ENCODE peak calls at places on chromosomes 13 and 19, in five cellular contexts. One of them, this sample, is unnamed.

GRCh38 chr19:15448778-15449619 is 757 bp downstream of the WIZ start:
- ATAC-seq in natural killer cell: no peak
- ATAC-seq in body of pancreas: no peak
- ATAC-seq in stimulated activated memory B cell treated with anti-CD40 and anti-IgM and Interleukin-4, amounts not matched to agents 10 μg/mL and 1 μg/mL and 100 μg/mL, for 72 hours: peak; percentile 60
- ATAC-seq in activated naive CD4-positive, alpha-beta T cell treated with anti-CD3 and anti-CD28 coated beads, Interleukin-2, amount 50 U/mL, for 72 hours: no peak
- ATAC-seq in this sample: no peak

GRCh38 chr13:40152145-40152544 is 496.7 kb downstream of the COG6 start:
- ATAC-seq in natural killer cell: no peak
- ATAC-seq in body of pancreas: peak; percentile 47
- ATAC-seq in stimulated activated memory B cell treated with anti-CD40 and anti-IgM and Interleukin-4, amounts not matched to agents 10 μg/mL and 1 μg/mL and 100 μg/mL, for 72 hours: no peak
- ATAC-seq in activated naive CD4-positive, alpha-beta T cell treated with anti-CD3 and anti-CD28 coated beads, Interleukin-2, amount 50 U/mL, for 72 hours: no peak
- ATAC-seq in this sample: no peak

GRCh38 chr19:42121666-42122069 is 10.6 kb downstream of the POU2F2 start:
- ATAC-seq in natural killer cell: peak; percentile 93
- ATAC-seq in body of pancreas: no peak
- ATAC-seq in stimulated activated memory B cell treated with anti-CD40 and anti-IgM and Interleukin-4, amounts not matched to agents 10 μg/mL and 1 μg/mL and 100 μg/mL, for 72 hours: peak; percentile 88
- ATAC-seq in activated naive CD4-positive, alpha-beta T cell treated with anti-CD3 and anti-CD28 coated beads, Interleukin-2, amount 50 U/mL, for 72 hours: peak; percentile 82
- ATAC-seq in this sample: peak; percentile 81

GRCh38 chr13:98270819-98271218 is 93.8 kb upstream of the RNF113B start:
- ATAC-seq in natural killer cell: no peak
- ATAC-seq in body of pancreas: no peak
- ATAC-seq in stimulated activated memory B cell treated with anti-CD40 and anti-IgM and Interleukin-4, amounts not matched to agents 10 μg/mL and 1 μg/mL and 100 μg/mL, for 72 hours: no peak
- ATAC-seq in activated naive CD4-positive, alpha-beta T cell treated with anti-CD3 and anti-CD28 coated beads, Interleukin-2, amount 50 U/mL, for 72 hours: no peak
- ATAC-seq in this sample: no peak

GRCh38 chr13:67086260-67086659 is 143.9 kb downstream of the PCDH9 start:
- ATAC-seq in natural killer cell: no peak
- ATAC-seq in body of pancreas: no peak
- ATAC-seq in stimulated activated memory B cell treated with anti-CD40 and anti-IgM and Interleukin-4, amounts not matched to agents 10 μg/mL and 1 μg/mL and 100 μg/mL, for 72 hours: no peak
- ATAC-seq in activated naive CD4-positive, alpha-beta T cell treated with anti-CD3 and anti-CD28 coated beads, Interleukin-2, amount 50 U/mL, for 72 hours: no peak
- ATAC-seq in this sample: no peak

GRCh38 chr19:4933528-4933927 is 24.2 kb downstream of the UHRF1 start:
- ATAC-seq in natural killer cell: no peak
- ATAC-seq in body of pancreas: peak; percentile 38
- ATAC-seq in stimulated activated memory B cell treated with anti-CD40 and anti-IgM and Interleukin-4, amounts not matched to agents 10 μg/mL and 1 μg/mL and 100 μg/mL, for 72 hours: no peak
- ATAC-seq in activated naive CD4-positive, alpha-beta T cell treated with anti-CD3 and anti-CD28 coated beads, Interleukin-2, amount 50 U/mL, for 72 hours: no peak
- ATAC-seq in this sample: no peak

GRCh38 chr13:67934615-67935330 is 704.6 kb upstream of the PCDH9 start:
- ATAC-seq in natural killer cell: no peak
- ATAC-seq in body of pancreas: no peak
- ATAC-seq in stimulated activated memory B cell treated with anti-CD40 and anti-IgM and Interleukin-4, amounts not matched to agents 10 μg/mL and 1 μg/mL and 100 μg/mL, for 72 hours: no peak
- ATAC-seq in activated naive CD4-positive, alpha-beta T cell treated with anti-CD3 and anti-CD28 coated beads, Interleukin-2, amount 50 U/mL, for 72 hours: no peak
- ATAC-seq in this sample: no peak

GRCh38 chr19:43467276-43467675 is 1.9 kb upstream of the LYPD3 start:
- ATAC-seq in natural killer cell: no peak
- ATAC-seq in body of pancreas: no peak
- ATAC-seq in stimulated activated memory B cell treated with anti-CD40 and anti-IgM and Interleukin-4, amounts not matched to agents 10 μg/mL and 1 μg/mL and 100 μg/mL, for 72 hours: no peak
- ATAC-seq in activated naive CD4-positive, alpha-beta T cell treated with anti-CD3 and anti-CD28 coated beads, Interleukin-2, amount 50 U/mL, for 72 hours: no peak
- ATAC-seq in this sample: no peak

GRCh38 chr13:21050288-21051197 is 10.8 kb downstream of the LATS2 start:
- ATAC-seq in natural killer cell: no peak
- ATAC-seq in body of pancreas: no peak
- ATAC-seq in stimulated activated memory B cell treated with anti-CD40 and anti-IgM and Interleukin-4, amounts not matched to agents 10 μg/mL and 1 μg/mL and 100 μg/mL, for 72 hours: peak; percentile 21
- ATAC-seq in activated naive CD4-positive, alpha-beta T cell treated with anti-CD3 and anti-CD28 coated beads, Interleukin-2, amount 50 U/mL, for 72 hours: no peak
- ATAC-seq in this sample: peak; percentile 66